ENCODE peak calls at places on chromosomes 11 and 22, in four cellular contexts. T is neuronal stem cell; O is CD8-positive, alpha-beta T cell; E is cardiac muscle cell. J is an unnamed sample.

GRCh38 chr11:14645247-14645912 is 1.8 kb downstream of the PDE3B start:
- DNase-seq in O (no peak), T (no peak), E (peak; percentile 44), J (no peak)

GRCh38 chr11:75626692-75627536 is 41.9 kb downstream of the MAP6 start:
- DNase-seq in O (no peak), E (no peak), T (no peak), J (no peak)

GRCh38 chr22:24115247-24116207 is 65.8 kb upstream of the SUSD2 start:
- DNase-seq in E (no peak), O (no peak), T (no peak), J (no peak)

GRCh38 chr11:95443386-95443785 is 212.4 kb upstream of the SESN3 start:
- DNase-seq in E (no peak), T (no peak), O (no peak), J (no peak)

GRCh38 chr11:116485425-116485824 is 287.4 kb downstream of the BUD13 start:
- DNase-seq in E (no peak), O (no peak), T (no peak), J (no peak)

GRCh38 chr11:15829312-15829711 is 527.0 kb downstream of the SOX6 start:
- DNase-seq in O (no peak), E (no peak), T (no peak), J (no peak)

GRCh38 chr11:94521684-94522083 is 9.4 kb downstream of the C11orf97 start:
- DNase-seq in O (no peak), T (no peak), E (peak; percentile 40), J (no peak)

GRCh38 chr11:74459584-74459983 is 7.8 kb downstream of the KCNE3 start:
- DNase-seq in E (peak; percentile 34), T (no peak), O (no peak), J (no peak)

GRCh38 chr22:38781033-38781432 is 12.9 kb downstream of the DNAL4 start:
- DNase-seq in E (no peak), O (no peak), T (no peak), J (no peak)

GRCh38 chr11:134069996-134070845 is 1.3 kb downstream of the JAM3 start:
- DNase-seq in T (no peak), O (no peak), E (no peak), J (no peak)

GRCh38 chr11:116466231-116466630 is 306.6 kb downstream of the BUD13 start:
- DNase-seq in E (no peak), T (no peak), O (no peak), J (no peak)

GRCh38 chr11:45294499-45294898 is 8.4 kb upstream of the SYT13 start:
- DNase-seq in T (no peak), E (no peak), O (no peak), J (no peak)

GRCh38 chr22:49906799-49907290 is 11.4 kb downstream of the ALG12 start:
- DNase-seq in O (no peak), E (no peak), T (no peak), J (no peak)

GRCh38 chr22:17269224-17269606 is 50.0 kb upstream of the ADA2 start:
- DNase-seq in E (no peak), O (no peak), T (no peak), J (no peak)

GRCh38 chr11:45473491-45473890 is 187.3 kb upstream of the SYT13 start:
- DNase-seq in E (no peak), O (no peak), T (no peak), J (no peak)

GRCh38 chr22:42365337-42365865 is 66.8 kb downstream of the NFAM1 start:
- DNase-seq in E (no peak), T (no peak), O (no peak), J (no peak)

GRCh38 chr11:121567988-121568387 is 115.2 kb upstream of the SORL1-AS1 start:
- DNase-seq in T (no peak), O (no peak), E (no peak), J (no peak)

GRCh38 chr11:10454506-10454901 is 560 bp upstream of the AMPD3 start:
- DNase-seq in E (no peak), T (no peak), O (no peak), J (no peak)

GRCh38 chr11:125123947-125124633 is 12.7 kb upstream of the TMEM218 start:
- DNase-seq in T (no peak), O (no peak), E (peak; percentile 66), J (peak; percentile 30)

GRCh38 chr11:925158-925495 is 543 bp upstream of the AP2A2 start:
- DNase-seq in T (no peak), E (no peak), O (no peak), J (no peak)

GRCh38 chr22:32558681-32559355 is 84.2 kb downstream of the FBXO7 start:
- DNase-seq in E (peak; percentile 39), O (no peak), T (no peak), J (peak; percentile 41)

GRCh38 chr11:130634981-130635473 is 186.6 kb downstream of the ADAMTS15 start:
- DNase-seq in T (no peak), O (no peak), E (no peak), J (no peak)

GRCh38 chr11:11408436-11409221 is 55.6 kb upstream of the CSNK2A3 start:
- DNase-seq in E (no peak), T (no peak), O (no peak), J (no peak)

GRCh38 chr11:7436146-7436545 is 49.2 kb upstream of the OLFML1 start:
- DNase-seq in O (no peak), E (no peak), T (no peak), J (no peak)

GRCh38 chr22:48489551-48490512 is 1337.8 kb downstream of the BRD1 start:
- DNase-seq in E (peak; percentile 21), O (no peak), T (no peak), J (no peak)
- H3K4me3 ChIP-seq in E (peak overlapping the region; percentile 46), O (no peak overlapping the region), T (peak overlapping the region; percentile 88), J (peak overlapping the region; percentile 53)

GRCh38 chr22:27867958-27868737 is 50.9 kb downstream of the PITPNB start:
- DNase-seq in O (no peak), E (no peak), T (no peak), J (no peak)
- H3K4me1 ChIP-seq in O (no peaks in the 10 kb centered on the region), E (peaks cover 36% of the 10 kb centered on the region), T (peaks cover 13% of the 10 kb centered on the region), J (no peaks in the 10 kb centered on the region)

GRCh38 chr11:61743486-61744095 is 8.8 kb upstream of the MYRF start:
- DNase-seq in O (no peak), T (no peak), E (no peak), J (no peak)

GRCh38 chr11:61746654-61747388 is 5.6 kb upstream of the MYRF start:
- DNase-seq in O (no peak), E (no peak), T (no peak), J (no peak)

GRCh38 chr11:61744181-61744580 is 8.3 kb upstream of the MYRF start:
- DNase-seq in O (no peak), E (no peak), T (no peak), J (no peak)

GRCh38 chr11:61745796-61746653 is 6.4 kb upstream of the MYRF start:
- DNase-seq in O (no peak), E (no peak), T (no peak), J (no peak)

GRCh38 chr11:61744609-61745156 is 7.8 kb upstream of the MYRF start:
- DNase-seq in E (no peak), O (no peak), T (no peak), J (no peak)
- H3K36me3 ChIP-seq in E (no peaks in the 10 kb centered on the region), O (no peaks in the 10 kb centered on the region), T (peaks cover 32% of the 10 kb centered on the region), J (no peaks in the 10 kb centered on the region)

DNA sequence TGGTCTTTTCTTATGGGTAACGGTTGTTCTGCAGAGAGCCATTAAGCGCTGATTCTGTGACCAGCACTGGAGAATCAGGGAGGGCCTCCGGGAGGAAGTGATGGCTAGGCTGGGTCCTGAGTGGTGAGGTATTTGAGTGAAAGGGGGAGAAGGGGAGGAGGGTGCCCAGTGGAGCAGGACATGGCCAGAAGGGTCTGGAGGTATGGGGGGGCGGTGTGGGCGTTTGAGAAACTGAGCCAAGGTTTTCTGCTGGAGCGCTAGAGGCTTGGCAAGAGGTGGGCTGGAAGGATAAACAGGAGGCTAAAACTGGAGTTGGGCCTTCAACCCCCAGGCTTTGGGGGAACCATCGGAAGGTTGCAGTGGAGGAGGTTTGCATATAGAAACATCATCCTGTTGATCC is 72.5 kb downstream of the FBLN1 start:
- DNase-seq in E (no peak), O (no peak), T (no peak), J (no peak)
- H3K4me3 ChIP-seq in E (no peak overlapping the region), O (no peak overlapping the region), T (no peak overlapping the region), J (no peak overlapping the region)